ENCODE peak calls at places on chromosomes 4 and X, in six cellular contexts. N is NCI-H1694 treated with DMSO at 0.1 percent for 48 hours, V is glomerular endothelial cell, O is NCI-H1417, Z is fibroblast of pulmonary artery, M is EH. J is an unnamed sample.

GRCh38 chr4:44629280-44629866 is 22.1 kb downstream of the YIPF7 start:
- DNase-seq in N (peak), V (peak), O (peak), Z (peak), M (peak), J (peak)

GRCh38 chr4:11297201-11297600 is 131.5 kb downstream of the HS3ST1 start:
- DNase-seq in N (no peak), V (peak), O (no peak), Z (peak), M (no peak), J (no peak)

GRCh38 chr4:1516881-1517480 is 110.7 kb upstream of the NKX1-1 start:
- DNase-seq in N (no peak), V (no peak), O (no peak), Z (no peak), M (no peak), J (no peak)

GRCh38 chrX:41033299-41033698 is 51.9 kb upstream of the USP9X start:
- DNase-seq in N (no peak), V (no peak), O (no peak), Z (no peak), M (no peak), J (no peak)

GRCh38 chr4:83114576-83114975 is at the start of gene PLAC8:
- DNase-seq in N (no peak), V (no peak), O (no peak), Z (no peak), M (peak), J (no peak)

GRCh38 chr4:150217804-150218203 is 139.6 kb downstream of the DCLK2 start:
- DNase-seq in N (no peak), V (no peak), O (peak), Z (no peak), M (no peak), J (no peak)

GRCh38 chr4:176875026-176875425 is 82.3 kb upstream of the VEGFC start:
- DNase-seq in N (no peak), V (no peak), O (no peak), Z (no peak), M (peak), J (no peak)

GRCh38 chrX:13283968-13284914 is 35.6 kb downstream of the ATXN3L start:
- DNase-seq in N (no peak), V (peak), O (peak), Z (peak), M (peak), J (no peak)

GRCh38 chr4:57104706-57105560 is 5.3 kb downstream of the IGFBP7 start:
- DNase-seq in N (no peak), V (no peak), O (no peak), Z (peak), M (peak), J (no peak)

GRCh38 chrX:154373340-154374306 is 811 bp downstream of the FLNA start:
- DNase-seq in N (peak), V (no peak), O (peak), Z (peak), M (peak), J (peak)

GRCh38 chr4:53654300-53654758 is 63.0 kb upstream of the LNX1 start:
- DNase-seq in N (no peak), V (no peak), O (peak), Z (peak), M (peak), J (no peak)

GRCh38 chrX:132948648-132949260 is 9.7 kb downstream of the HS6ST2 start:
- DNase-seq in N (no peak), V (no peak), O (no peak), Z (no peak), M (no peak), J (no peak)

GRCh38 chr4:120144634-120145033 is 78.0 kb upstream of the MAD2L1 start:
- DNase-seq in N (no peak), V (no peak), O (peak), Z (no peak), M (peak), J (no peak)

GRCh38 chr4:79445371-79445781 is 37.3 kb upstream of the GK2 start:
- DNase-seq in N (no peak), V (no peak), O (peak), Z (no peak), M (no peak), J (peak)

GRCh38 chr4:34293459-34293858 is 1950.9 kb downstream of the ARAP2 start:
- DNase-seq in N (no peak), V (no peak), O (peak), Z (no peak), M (no peak), J (no peak)

GRCh38 chrX:22748093-22748999 is 251.4 kb upstream of the DDX53 start:
- DNase-seq in N (peak), V (peak), O (peak), Z (peak), M (peak), J (peak)

GRCh38 chr4:125486354-125486753 is 171.6 kb downstream of the FAT4 start:
- DNase-seq in N (no peak), V (no peak), O (no peak), Z (no peak), M (no peak), J (no peak)

GRCh38 chrX:104482757-104483156 is 83.2 kb upstream of the IL1RAPL2 start:
- DNase-seq in N (no peak), V (no peak), O (peak), Z (peak), M (no peak), J (peak)

GRCh38 chrX:20260885-20261284 is 5.8 kb downstream of the RPS6KA3 start:
- DNase-seq in N (no peak), V (no peak), O (no peak), Z (no peak), M (no peak), J (no peak)

GRCh38 chr4:113919611-113920010 is 59.8 kb downstream of the ARSJ start:
- DNase-seq in N (no peak), V (no peak), O (no peak), Z (peak), M (peak), J (no peak)

GRCh38 chr4:159977907-159978617 is 875.2 kb downstream of the RAPGEF2 start:
- DNase-seq in N (no peak), V (no peak), O (no peak), Z (no peak), M (no peak), J (no peak)

GRCh38 chrX:22686138-22686541 is 313.6 kb upstream of the DDX53 start:
- DNase-seq in N (peak), V (peak), O (peak), Z (peak), M (peak), J (peak)

GRCh38 chrX:99371976-99372595 is 1038.0 kb downstream of the PCDH19 start:
- DNase-seq in N (no peak), V (no peak), O (no peak), Z (no peak), M (no peak), J (no peak)

GRCh38 chr4:20544645-20545044 is 155.6 kb upstream of the PACRGL start:
- DNase-seq in N (peak), V (no peak), O (peak), Z (peak), M (peak), J (peak)

GRCh38 chr4:48575964-48576363 is 85.9 kb downstream of the ZAR1 start:
- DNase-seq in N (no peak), V (no peak), O (no peak), Z (peak), M (peak), J (no peak)

GRCh38 chrX:100076031-100076430 is 334.0 kb downstream of the PCDH19 start:
- DNase-seq in N (no peak), V (no peak), O (no peak), Z (no peak), M (no peak), J (no peak)

GRCh38 chrX:265502-265901 is 15.7 kb upstream of the PLCXD1 start:
- DNase-seq in N (no peak), V (no peak), O (no peak), Z (no peak), M (no peak), J (no peak)

GRCh38 chr4:171473155-171473554 is 340.0 kb upstream of the GALNTL6 start:
- DNase-seq in N (no peak), V (no peak), O (no peak), Z (no peak), M (no peak), J (no peak)

GRCh38 chrX:69060631-69061408 is 104.4 kb downstream of the PJA1 start:
- DNase-seq in N (no peak), V (peak), O (peak), Z (peak), M (peak), J (no peak)

GRCh38 chr4:153649572-153649991 is 34.5 kb upstream of the TLR2 start:
- DNase-seq in N (peak), V (no peak), O (peak), Z (peak), M (peak), J (peak)

GRCh38 chr4:173360587-173361221 is 10.1 kb upstream of the SAP30 start:
- DNase-seq in N (no peak), V (no peak), O (no peak), Z (peak), M (peak), J (no peak)

GRCh38 chrX:35104626-35105025 is 162.0 kb downstream of the FAM47B start:
- DNase-seq in N (no peak), V (no peak), O (no peak), Z (no peak), M (peak), J (no peak)

GRCh38 chrX:134764202-134764785 is 106.0 kb upstream of the PLAC1 start:
- DNase-seq in N (peak), V (no peak), O (peak), Z (peak), M (peak), J (peak)

GRCh38 chr4:173252024-173252935 is 81.9 kb downstream of the HMGB2 start:
- DNase-seq in N (peak), V (peak), O (peak), Z (peak), M (peak), J (no peak)

GRCh38 chr4:110357521-110357920 is 118.4 kb upstream of the ENPEP start:
- DNase-seq in N (no peak), V (no peak), O (no peak), Z (no peak), M (no peak), J (no peak)

GRCh38 chr4:152036626-152037025 is 275.8 kb upstream of the GATB start:
- DNase-seq in N (no peak), V (no peak), O (no peak), Z (no peak), M (peak), J (no peak)

J was measured in NCI-H524.